ENCODE peak calls at places on chromosomes 2 and 18, in four cellular contexts. B, C, O and N are unnamed samples.

GRCh38 chr18:27311114-27311513 is 126.0 kb upstream of the CHST9 start:
- DNase-seq in B (no peak), C (no peak), O (no peak), N (no peak)

GRCh38 chr2:130787841-130788240 is 32.5 kb downstream of the AMER3 start:
- DNase-seq in B (no peak), C (no peak), O (no peak), N (no peak)

GRCh38 chr2:61288070-61288841 is 126.3 kb downstream of the C2orf74 start:
- DNase-seq in B (peak), C (peak), O (no peak), N (no peak)

GRCh38 chr2:197215988-197216979 is 94.3 kb downstream of the ANKRD44 start:
- DNase-seq in B (peak), C (no peak), O (no peak), N (no peak)

GRCh38 chr2:181984814-181985631 is 630 bp upstream of the PPP1R1C start:
- DNase-seq in B (peak), C (no peak), O (no peak), N (no peak)

GRCh38 chr2:175074478-175074877 is 69.3 kb upstream of the CHN1 start:
- DNase-seq in B (no peak), C (no peak), O (no peak), N (no peak)

GRCh38 chr2:74530239-74531161 is 767 bp downstream of the HTRA2 start:
- DNase-seq in B (peak), C (peak), O (no peak), N (no peak)

GRCh38 chr18:9661564-9661963 is 46.5 kb upstream of the RAB31 start:
- DNase-seq in B (peak), C (no peak), O (no peak), N (no peak)

GRCh38 chr18:69838620-69839411 is 108.9 kb downstream of the CD226 start:
- DNase-seq in B (no peak), C (peak), O (peak), N (peak)

GRCh38 chr2:158748925-158749590 is 46.1 kb upstream of the DAPL1 start:
- DNase-seq in B (no peak), C (no peak), O (no peak), N (no peak)

GRCh38 chr18:10285283-10285640 is 169.2 kb upstream of the APCDD1 start:
- DNase-seq in B (no peak), C (no peak), O (no peak), N (no peak)

GRCh38 chr2:46891956-46892553 is 23.6 kb downstream of the MCFD2 start:
- DNase-seq in B (no peak), C (no peak), O (no peak), N (no peak)

GRCh38 chr2:109372614-109373013 is 241.2 kb downstream of the SEPTIN10 start:
- DNase-seq in B (no peak), C (no peak), O (no peak), N (no peak)

GRCh38 chr2:158395166-158395565 is 61.4 kb downstream of the CCDC148 start:
- DNase-seq in B (no peak), C (no peak), O (no peak), N (no peak)

GRCh38 chr2:47485751-47486300 is 82.9 kb downstream of the MSH2 start:
- DNase-seq in B (peak), C (no peak), O (no peak), N (no peak)

GRCh38 chr2:173891315-173892037 is 73.7 kb downstream of the SP3 start:
- DNase-seq in B (no peak), C (peak), O (no peak), N (no peak)

GRCh38 chr18:34549367-34549766 is 160.7 kb upstream of the DTNA start:
- DNase-seq in B (no peak), C (no peak), O (no peak), N (no peak)

GRCh38 chr18:34550902-34551301 is 159.2 kb upstream of the DTNA start:
- DNase-seq in B (no peak), C (no peak), O (no peak), N (no peak)

GRCh38 chr18:34548973-34549294 is 161.2 kb upstream of the DTNA start:
- DNase-seq in B (no peak), C (no peak), O (no peak), N (no peak)

GRCh38 chr18:34550156-34550555 is 159.9 kb upstream of the DTNA start:
- DNase-seq in B (no peak), C (no peak), O (no peak), N (no peak)

DNA sequence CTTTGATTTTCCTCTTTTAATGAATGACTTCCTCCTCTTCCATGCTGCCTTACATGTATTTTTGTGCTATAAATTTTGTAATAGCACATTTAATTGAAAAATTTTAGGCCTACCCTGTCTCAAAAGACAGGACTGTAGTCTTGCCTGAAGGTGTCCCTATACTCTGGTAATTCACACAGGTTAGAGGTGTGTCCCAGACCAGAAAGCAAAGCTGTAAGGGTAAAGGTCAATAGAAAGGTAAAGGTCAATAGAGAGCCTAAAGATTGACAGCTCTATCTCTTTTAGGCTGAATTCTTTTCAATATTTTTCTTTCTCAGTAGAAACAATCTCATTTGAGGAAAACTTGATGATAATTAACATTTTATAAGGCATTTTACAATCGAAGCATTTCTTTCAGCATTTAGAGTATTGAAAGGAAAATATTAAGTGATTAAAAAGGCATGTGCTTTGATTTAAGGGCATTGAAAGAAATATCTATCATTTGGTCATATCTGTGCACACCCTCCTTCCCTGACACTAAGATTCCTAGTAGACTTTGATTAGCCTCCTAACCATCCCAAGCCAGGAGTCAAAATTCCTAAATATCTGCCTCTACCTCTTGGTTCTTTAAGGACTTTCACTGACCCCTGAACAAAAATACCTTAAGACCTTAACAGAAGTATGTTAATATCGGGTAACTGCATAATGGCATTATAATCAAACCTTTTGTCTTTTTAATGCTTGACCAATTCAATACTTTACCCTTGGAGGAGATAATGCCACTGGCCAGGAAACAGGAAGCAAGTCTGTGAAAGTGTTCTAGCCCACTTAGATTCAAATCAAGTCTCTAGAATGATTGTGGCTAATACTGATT is 161.8 kb upstream of the DTNA start:
- DNase-seq in B (no peak), C (no peak), O (peak), N (no peak)
- TF ChIP-seq MAZ in B (no peak), C (no peak), O (no peak), N (no peak)

GRCh38 chr2:177242136-177242987 is 22.2 kb downstream of the NFE2L2 start:
- DNase-seq in B (peak), C (no peak), O (peak), N (peak)

GRCh38 chr2:177243476-177243875 is 21.1 kb downstream of the NFE2L2 start:
- DNase-seq in B (no peak), C (no peak), O (no peak), N (no peak)

GRCh38 chr2:177239934-177240600 is 24.5 kb downstream of the NFE2L2 start:
- DNase-seq in B (peak), C (no peak), O (no peak), N (no peak)

GRCh38 chr2:177243073-177243472 is 21.5 kb downstream of the NFE2L2 start:
- DNase-seq in B (no peak), C (no peak), O (no peak), N (no peak)

GRCh38 chr2:177241771-177242135 is 22.8 kb downstream of the NFE2L2 start:
- DNase-seq in B (no peak), C (no peak), O (no peak), N (no peak)
- TF ChIP-seq MAZ in B (no peak), C (no peak), O (no peak), N (no peak)

DNA sequence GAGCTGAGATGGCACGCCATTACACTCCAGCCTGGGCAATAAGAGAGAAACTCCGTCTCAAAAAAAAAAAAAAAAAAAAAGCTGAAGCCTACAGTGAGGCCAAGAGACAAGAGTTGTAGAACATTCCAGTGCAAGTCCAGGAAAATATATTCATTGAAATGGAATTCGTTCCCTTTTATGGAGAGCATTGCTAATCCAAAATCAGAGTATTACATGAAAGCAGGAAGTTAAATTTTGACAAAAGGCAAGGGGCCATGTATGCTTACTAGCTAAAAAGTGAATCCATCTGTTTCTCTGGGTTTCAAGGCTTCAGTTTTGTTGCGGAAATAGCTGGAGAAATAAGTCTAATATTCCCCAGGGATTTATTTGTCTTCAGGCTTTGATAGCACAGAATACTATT is 471.7 kb downstream of the THSD7B start:
- DNase-seq in B (no peak), C (no peak), O (no peak), N (no peak)
- TF ChIP-seq MAZ in B (no peak), C (no peak), O (no peak), N (no peak)

GRCh38 chr2:136112949-136113766 is 4.8 kb downstream of the CXCR4 start:
- DNase-seq in B (no peak), C (no peak), O (no peak), N (no peak)
- TF ChIP-seq MAZ in B (no peak), C (no peak), O (no peak), N (no peak)